ENCODE peak calls at places on chromosomes 1 and 21, in six cellular contexts. U is mesendoderm, I is H9, W is mesenchymal stem cell, X is H1, Y is IMR-90. C is an unnamed sample.

GRCh38 chr1:219573960-219574359 is 38.9 kb downstream of the ZC3H11B start:
- DNase-seq in X (no peak), Y (no peak), U (no peak), I (no peak), W (no peak), C (no peak)

GRCh38 chr1:30863955-30864604 is 44.5 kb downstream of the SDC3 start:
- DNase-seq in U (no peak), Y (no peak), W (no peak), I (no peak), X (no peak), C (no peak)

GRCh38 chr1:50975436-50975835 is 5.4 kb downstream of the CDKN2C start:
- DNase-seq in X (no peak), I (no peak), W (no peak), Y (no peak), U (no peak), C (no peak)

GRCh38 chr1:15718199-15718601 is 17.9 kb upstream of the SLC25A34 start:
- DNase-seq in X (no peak), W (no peak), Y (no peak), U (no peak), I (no peak), C (no peak)

GRCh38 chr1:22805672-22806038 is 95.0 kb downstream of the EPHB2 start:
- DNase-seq in I (peak; percentile 52), Y (no peak), U (no peak), X (no peak), W (no peak), C (no peak)

GRCh38 chr1:172585861-172586260 is 52.9 kb downstream of the SUCO start:
- DNase-seq in U (no peak), Y (no peak), W (no peak), X (no peak), I (no peak), C (no peak)

GRCh38 chr1:202268817-202269216 is 72.9 kb downstream of the UBE2T start:
- DNase-seq in W (no peak), X (peak; percentile 1), Y (no peak), I (peak; percentile 3), U (no peak), C (no peak)

GRCh38 chr1:60655799-60656355 is 426.5 kb upstream of the NFIA start:
- DNase-seq in Y (no peak), I (no peak), X (no peak), W (no peak), U (no peak), C (no peak)

GRCh38 chr1:185045793-185046441 is 559 bp downstream of the RNF2 start:
- DNase-seq in U (peak; percentile 80), I (peak; percentile 48), W (peak; percentile 60), Y (peak; percentile 31), X (peak; percentile 69), C (peak; percentile 44)

GRCh38 chr1:182889997-182890396 is 50.9 kb downstream of the DHX9 start:
- DNase-seq in U (no peak), W (no peak), Y (no peak), X (no peak), I (no peak), C (no peak)

GRCh38 chr1:85313888-85314696 is 37.7 kb upstream of the BCL10 start:
- DNase-seq in U (peak; percentile 46), X (no peak), I (no peak), Y (peak; percentile 96), W (peak; percentile 76), C (no peak)

GRCh38 chr1:193680924-193681316 is 494.5 kb upstream of the B3GALT2 start:
- DNase-seq in W (no peak), I (no peak), X (no peak), U (peak; percentile 12), Y (no peak), C (no peak)

GRCh38 chr1:47585141-47585902 is 147.5 kb downstream of the FOXD2 start:
- DNase-seq in U (no peak), X (no peak), I (no peak), Y (no peak), W (no peak), C (no peak)

GRCh38 chr1:204348722-204349121 is 11.0 kb downstream of the PLEKHA6 start:
- DNase-seq in W (peak; percentile 81), U (peak; percentile 75), X (no peak), Y (peak; percentile 62), I (no peak), C (no peak)

GRCh38 chr1:220976390-220976789 is 97.1 kb downstream of the HLX start:
- DNase-seq in W (no peak), U (no peak), X (no peak), I (no peak), Y (peak; percentile 22), C (no peak)

GRCh38 chr1:109621402-109622101 is 1.9 kb downstream of the AMPD2 start:
- DNase-seq in W (no peak), U (no peak), Y (no peak), X (no peak), I (no peak), C (no peak)

GRCh38 chr21:44303490-44303981 is 3.7 kb downstream of the PFKL start:
- DNase-seq in Y (no peak), U (no peak), X (no peak), I (no peak), W (no peak), C (no peak)

GRCh38 chr1:31155216-31155806 is 84.4 kb downstream of the NKAIN1 start:
- DNase-seq in X (peak; percentile 90), I (peak; percentile 80), U (peak; percentile 83), W (peak; percentile 65), Y (peak; percentile 32), C (peak; percentile 62)

GRCh38 chr1:44237721-44238457 is 24.6 kb downstream of the DMAP1 start:
- DNase-seq in X (peak; percentile 91), U (peak; percentile 94), I (peak; percentile 95), W (peak; percentile 83), Y (peak; percentile 25), C (peak; percentile 66)

GRCh38 chr1:3349161-3349967 is 105.1 kb upstream of the ARHGEF16 start:
- DNase-seq in Y (no peak), U (peak; percentile 63), X (no peak), I (peak; percentile 57), W (no peak), C (peak; percentile 31)

GRCh38 chr1:180674603-180675530 is 43.0 kb downstream of the XPR1 start:
- DNase-seq in Y (peak; percentile 79), W (peak; percentile 48), I (no peak), U (peak; percentile 39), X (no peak), C (no peak)

GRCh38 chr1:106986603-106987002 is 69.9 kb upstream of the PRMT6 start:
- DNase-seq in W (no peak), I (no peak), X (no peak), U (peak; percentile 16), Y (no peak), C (no peak)

GRCh38 chr1:59743324-59744108 is 71.2 kb upstream of the HOOK1 start:
- DNase-seq in I (no peak), W (peak; percentile 67), U (no peak), Y (no peak), X (no peak), C (no peak)

GRCh38 chr1:244221961-244222360 is 170.9 kb downstream of the ZBTB18 start:
- DNase-seq in I (no peak), W (no peak), U (no peak), X (no peak), Y (peak; percentile 46), C (no peak)

GRCh38 chr1:229228522-229228921 is 42.4 kb upstream of the RAB4A start:
- DNase-seq in X (no peak), Y (no peak), W (no peak), I (no peak), U (no peak), C (no peak)
- H3K79me1 ChIP-seq in X (no peaks in the 10 kb centered on the region), Y (no peaks in the 10 kb centered on the region), W (no peaks in the 10 kb centered on the region), I (no peaks in the 10 kb centered on the region), U (no peaks in the 10 kb centered on the region), C (no peaks in the 10 kb centered on the region)

GRCh38 chr1:113519561-113519960 is 129.2 kb downstream of the MAGI3 start:
- DNase-seq in U (peak; percentile 24), I (no peak), W (peak; percentile 38), X (no peak), Y (peak; percentile 65), C (no peak)
- H3K23ac ChIP-seq in U (no peak overlapping the region), I (no peak overlapping the region), W (no peak overlapping the region), X (no peak overlapping the region), Y (no peak overlapping the region), C (no peak overlapping the region)

GRCh38 chr1:234978397-234979291 is 150.0 kb downstream of the TOMM20 start:
- DNase-seq in W (peak; percentile 91), Y (peak; percentile 93), X (no peak), I (no peak), U (no peak), C (no peak)

GRCh38 chr1:234975941-234976871 is 152.4 kb downstream of the TOMM20 start:
- DNase-seq in X (no peak), Y (no peak), I (no peak), U (no peak), W (no peak), C (no peak)

GRCh38 chr1:234979316-234980223 is 149.1 kb downstream of the TOMM20 start:
- DNase-seq in I (no peak), X (no peak), U (no peak), W (no peak), Y (no peak), C (no peak)

GRCh38 chr1:234976880-234977680 is 151.6 kb downstream of the TOMM20 start:
- DNase-seq in X (no peak), Y (no peak), U (no peak), W (no peak), I (no peak), C (no peak)

DNA sequence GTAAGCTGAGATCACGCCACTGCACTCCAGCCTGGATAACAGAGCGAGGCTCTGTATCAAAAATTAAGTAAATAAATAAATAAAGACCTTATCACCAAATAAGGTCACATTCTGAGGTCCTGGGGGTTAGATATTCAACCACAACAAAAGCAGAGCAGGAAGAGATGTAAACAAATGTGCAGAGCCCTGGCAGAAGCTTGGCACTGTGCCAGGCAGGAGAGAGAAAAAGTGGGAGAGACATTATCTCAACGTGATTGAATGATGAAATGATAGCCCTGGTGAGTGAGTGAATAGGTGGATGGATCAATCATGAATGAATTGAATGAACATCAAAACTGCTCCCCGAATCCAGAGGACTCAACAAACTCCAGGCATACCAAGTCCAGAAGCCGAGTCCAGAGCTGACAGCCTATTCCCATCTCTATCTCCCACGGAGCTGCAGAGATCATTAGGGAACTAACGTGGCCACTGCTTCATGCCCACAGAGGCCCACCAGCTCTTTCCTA is 150.7 kb downstream of the TOMM20 start:
- DNase-seq in U (no peak), Y (no peak), W (no peak), I (no peak), X (no peak), C (no peak)
- H3K79me1 ChIP-seq in U (no peaks in the 10 kb centered on the region), Y (no peaks in the 10 kb centered on the region), W (no peaks in the 10 kb centered on the region), I (no peaks in the 10 kb centered on the region), X (no peaks in the 10 kb centered on the region), C (no peaks in the 10 kb centered on the region)

GRCh38 chr21:29691616-29692491 is 247.9 kb downstream of the GRIK1 start:
- DNase-seq in X (no peak), I (no peak), Y (no peak), W (no peak), U (no peak), C (no peak)
- H3K23ac ChIP-seq in X (no peak overlapping the region), I (no peak overlapping the region), Y (no peak overlapping the region), W (no peak overlapping the region), U (no peak overlapping the region), C (no peak overlapping the region)

GRCh38 chr1:92217721-92218120 is at the start of gene C1orf146:
- DNase-seq in X (no peak), Y (no peak), U (no peak), W (no peak), I (no peak), C (no peak)
- H3K79me1 ChIP-seq in X (no peaks in the 10 kb centered on the region), Y (no peaks in the 10 kb centered on the region), U (no peaks in the 10 kb centered on the region), W (no peaks in the 10 kb centered on the region), I (no peaks in the 10 kb centered on the region), C (no peaks in the 10 kb centered on the region)

C was measured in neuronal stem cell.